ENCODE peak calls at places on chromosome 15, in five cellular contexts. T is mesothelial cell of epicardium, F is GM12865, Y is HL-60, H is tibial artery. W is an unnamed sample.
A peak's percentile ranks its signal among the peaks of the same experiment; 100 is the strongest.

GRCh38 chr15:99408236-99409096 is 157.2 kb downstream of the LRRC28 start:
- DNase-seq in T (peak; percentile 51), F (no peak), Y (no peak), H (peak; percentile 81), W (peak; percentile 18)

GRCh38 chr15:67836955-67837354 is 2.9 kb downstream of the RNU6-1 start:
- DNase-seq in T (no peak), Y (no peak), F (no peak), H (peak; percentile 42), W (no peak)

GRCh38 chr15:25905140-25905539 is 42.0 kb upstream of the ATP10A start:
- DNase-seq in H (no peak), T (no peak), F (no peak), Y (no peak), W (no peak)

GRCh38 chr15:77851086-77851485 is 218.4 kb upstream of the LINGO1 start:
- DNase-seq in Y (no peak), F (no peak), T (no peak), H (peak; percentile 35), W (no peak)

GRCh38 chr15:79966634-79967330 is 4.2 kb downstream of the BCL2A1 start:
- DNase-seq in F (peak; percentile 32), Y (no peak), H (no peak), T (no peak), W (no peak)

GRCh38 chr15:32843211-32843907 is 125.6 kb downstream of the GREM1 start:
- DNase-seq in F (no peak), Y (no peak), T (no peak), H (no peak), W (no peak)

GRCh38 chr15:26260517-26261133 is 397.5 kb upstream of the ATP10A start:
- DNase-seq in T (peak; percentile 57), H (no peak), Y (peak; percentile 26), F (peak; percentile 35), W (peak; percentile 22)

GRCh38 chr15:51846463-51847230 is 17.2 kb downstream of the TMOD3 start:
- DNase-seq in F (no peak), Y (no peak), H (no peak), T (no peak), W (no peak)

GRCh38 chr15:85751731-85752421 is 42.8 kb downstream of the KLHL25 start:
- DNase-seq in F (no peak), H (peak; percentile 67), Y (no peak), T (no peak), W (no peak)

GRCh38 chr15:73752817-73753214 is 335 bp downstream of the INSYN1 start:
- DNase-seq in T (peak; percentile 55), H (no peak), F (no peak), Y (no peak), W (no peak)

GRCh38 chr15:95550702-95551101 is 779.8 kb upstream of the NR2F2 start:
- DNase-seq in H (no peak), Y (no peak), T (no peak), F (no peak), W (no peak)

GRCh38 chr15:79682851-79683288 is 213.9 kb downstream of the MTHFS start:
- DNase-seq in T (no peak), F (no peak), Y (no peak), H (no peak), W (no peak)

GRCh38 chr15:19944261-19944888 is 597.2 kb downstream of the GOLGA6L6 start:
- DNase-seq in F (no peak), H (no peak), T (no peak), Y (no peak), W (no peak)

GRCh38 chr15:49452595-49452994 is 29.6 kb downstream of the FGF7 start:
- DNase-seq in Y (no peak), H (no peak), T (no peak), F (no peak), W (no peak)

GRCh38 chr15:79025802-79026201 is 64.8 kb downstream of the RASGRF1 start:
- DNase-seq in Y (no peak), H (no peak), T (no peak), F (peak; percentile 30), W (no peak)

GRCh38 chr15:70504305-70504951 is 258.9 kb downstream of the UACA start:
- DNase-seq in Y (peak; percentile 80), F (peak; percentile 91), T (no peak), H (peak; percentile 83), W (peak; percentile 73)

GRCh38 chr15:70762469-70763119 is 764 bp downstream of the UACA start:
- DNase-seq in H (peak; percentile 82), Y (peak; percentile 49), T (peak; percentile 58), F (no peak), W (peak; percentile 52)

GRCh38 chr15:35067501-35068347 is 17.4 kb downstream of the NANOGP8 start:
- DNase-seq in Y (no peak), T (no peak), F (peak; percentile 31), H (no peak), W (no peak)

GRCh38 chr15:83658406-83658805 is 4.5 kb downstream of the ADAMTSL3 start:
- DNase-seq in H (no peak), F (no peak), T (no peak), Y (no peak), W (no peak)

GRCh38 chr15:100235030-100235617 is 106.7 kb downstream of the ADAMTS17 start:
- DNase-seq in F (no peak), H (peak; percentile 56), Y (no peak), T (no peak), W (no peak)

GRCh38 chr15:49742381-49742780 is 121.5 kb downstream of the DTWD1 start:
- DNase-seq in Y (no peak), T (no peak), F (no peak), H (peak; percentile 63), W (no peak)

GRCh38 chr15:27704939-27705514 is 394.1 kb downstream of the OCA2 start:
- DNase-seq in F (no peak), Y (no peak), H (no peak), T (no peak), W (no peak)

GRCh38 chr15:101293122-101293521 is 1.9 kb downstream of the SNRPA1 start:
- DNase-seq in Y (no peak), T (no peak), H (no peak), F (peak; percentile 51), W (no peak)

GRCh38 chr15:101294731-101295606 is at the start of gene SNRPA1:
- DNase-seq in F (peak; percentile 98), Y (peak; percentile 96), H (peak; percentile 99), T (peak; percentile 98), W (peak; percentile 98)

GRCh38 chr15:101296418-101297405 is 1.7 kb upstream of the SNRPA1 start:
- DNase-seq in Y (no peak), T (no peak), H (no peak), F (no peak), W (no peak)

DNA sequence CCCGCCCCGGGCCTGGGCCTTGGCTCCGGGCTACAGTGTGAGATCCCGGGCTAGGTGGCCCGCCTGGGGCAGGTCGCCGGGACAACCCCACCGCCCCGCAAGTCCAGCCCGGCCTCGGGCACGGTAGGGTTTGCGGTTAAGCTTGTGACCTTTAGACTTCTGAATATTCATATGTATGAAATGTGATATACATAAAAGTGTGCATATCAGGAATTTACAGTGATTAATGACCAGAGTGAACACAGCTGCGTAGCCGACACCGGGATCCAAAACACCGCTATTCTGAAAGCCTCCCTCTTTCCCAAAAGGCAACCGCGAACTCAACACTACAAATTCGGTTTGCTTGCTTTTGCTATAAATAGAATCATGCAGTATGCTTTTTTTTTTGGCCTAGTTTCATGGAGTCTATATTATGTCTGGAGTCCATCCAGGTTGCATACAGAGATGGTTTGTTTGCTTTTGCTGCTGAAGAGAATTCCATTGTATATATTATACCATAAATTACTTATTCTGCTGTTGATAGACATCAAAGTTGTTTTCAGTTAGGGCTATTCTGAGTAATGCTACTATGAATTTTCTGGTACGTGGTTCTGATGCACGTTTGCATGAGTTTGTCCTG is 668 bp upstream of the SNRPA1 start:
- DNase-seq in Y (no peak), F (no peak), H (no peak), T (no peak), W (no peak)
- TF ChIP-seq CTCF in Y (no peak), F (no peak), H (no peak), T (no peak), W (no peak)

GRCh38 chr15:94135748-94136147 is 95.6 kb upstream of the MCTP2 start:
- DNase-seq in Y (no peak), H (no peak), F (peak; percentile 3), T (no peak), W (no peak)
- TF ChIP-seq CTCF in Y (no peak), H (no peak), F (no peak), T (no peak), W (no peak)

GRCh38 chr15:62486041-62486440 is 321.0 kb upstream of the C2CD4B start:
- DNase-seq in Y (no peak), T (no peak), H (no peak), F (no peak), W (no peak)
- TF ChIP-seq CTCF in Y (no peak), T (no peak), H (no peak), F (no peak), W (no peak)

DNA sequence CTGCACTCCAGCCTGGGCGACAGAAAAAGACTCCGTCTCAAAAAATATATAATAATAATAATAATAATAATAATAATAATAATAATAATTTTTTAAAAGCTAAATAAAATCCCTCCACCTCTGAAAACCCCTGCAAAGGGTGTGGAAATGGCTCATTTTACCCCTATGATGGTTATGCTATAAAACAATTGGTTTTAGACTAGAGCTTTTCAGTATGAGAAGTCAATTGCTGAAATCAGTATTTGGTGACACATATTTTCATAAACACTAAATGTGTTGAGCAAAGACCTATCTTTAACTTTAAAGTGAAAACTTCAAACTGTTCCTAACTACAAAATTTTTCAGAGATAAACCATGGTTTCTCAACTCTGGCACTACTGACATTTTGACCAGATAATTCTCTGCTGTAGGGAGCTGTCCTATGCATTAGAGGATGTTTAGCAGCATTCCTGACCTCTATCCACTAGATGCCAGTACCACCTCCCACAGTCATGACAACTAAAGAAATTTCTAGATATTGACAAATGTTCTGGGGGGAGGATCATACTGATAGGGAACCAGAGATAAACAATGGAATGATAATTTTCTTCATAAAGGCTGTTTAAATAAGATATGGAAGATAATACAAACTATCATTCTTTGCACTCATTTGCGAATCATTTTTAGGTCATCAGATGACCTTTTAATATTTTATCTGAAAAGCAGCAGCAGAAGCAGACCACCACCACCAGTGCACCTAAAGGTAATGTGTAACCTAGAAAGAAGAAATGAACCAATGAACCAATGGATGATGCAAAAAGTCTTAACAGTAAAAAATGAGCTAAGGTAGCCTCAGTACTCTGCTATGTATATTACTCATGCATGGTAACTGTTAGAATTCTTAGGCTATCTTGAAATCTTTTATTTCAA is 13.8 kb downstream of the PTPN9 start:
- DNase-seq in Y (no peak), T (no peak), H (no peak), F (no peak), W (no peak)
- TF ChIP-seq CTCF in Y (no peak), T (no peak), H (no peak), F (no peak), W (no peak)